ENCODE peak calls at places on chromosomes 12 and 14, in nine cellular contexts. Z is DMS53; H is pancreas; S is erythroblast; F is H1; W is activated naive CD4-positive, alpha-beta T cell treated with anti-CD3 and anti-CD28 coated beads, Interleukin-2, amount 10 ng/mL, durations not matched to agents 7 days and 5 days; V is H54; Q is hypothalamus; J is NCI-H1092 treated with DMSO at 0.1 percent for 48 hours. E is an unnamed sample.

GRCh38 chr14:106872619-106873446 is 1346.5 kb downstream of the TMEM121 start:
- DNase-seq in Z (peak; percentile 97), H (peak; percentile 89), S (peak; percentile 40), F (peak; percentile 48), W (peak; percentile 88), V (no peak), Q (no peak), J (peak; percentile 60), E (peak; percentile 67)

GRCh38 chr12:84463756-84464495 is 448.7 kb downstream of the SLC6A15 start:
- DNase-seq in Z (no peak), H (no peak), S (no peak), F (no peak), W (no peak), V (no peak), Q (no peak), J (no peak), E (no peak)

GRCh38 chr12:86376052-86376451 is 119.9 kb upstream of the MGAT4C start:
- DNase-seq in Z (peak; percentile 65), H (no peak), S (no peak), F (no peak), W (no peak), V (no peak), Q (no peak), J (no peak), E (no peak)

GRCh38 chr12:122886851-122887816 is 8.8 kb downstream of the VPS37B start:
- DNase-seq in Z (peak; percentile 62), H (no peak), S (peak; percentile 78), F (no peak), W (peak; percentile 66), V (peak; percentile 77), Q (no peak), J (no peak), E (peak; percentile 66)

GRCh38 chr14:94884616-94885230 is 114.8 kb upstream of the GSC start:
- DNase-seq in Z (no peak), H (no peak), S (no peak), F (no peak), W (no peak), V (no peak), Q (no peak), J (no peak), E (no peak)

GRCh38 chr12:71958993-71959588 is 20.4 kb downstream of the TPH2 start:
- DNase-seq in Z (peak; percentile 76), H (no peak), S (no peak), F (no peak), W (no peak), V (no peak), Q (no peak), J (peak; percentile 37), E (no peak)

GRCh38 chr12:54420766-54421144 is 1.7 kb upstream of the ITGA5 start:
- DNase-seq in Z (no peak), H (no peak), S (no peak), F (no peak), W (no peak), V (no peak), Q (no peak), J (no peak), E (no peak)

GRCh38 chr14:74936151-74936550 is 13.1 kb upstream of the RPS6KL1 start:
- DNase-seq in Z (no peak), H (no peak), S (no peak), F (no peak), W (no peak), V (no peak), Q (no peak), J (no peak), E (no peak)

GRCh38 chr12:92718483-92718985 is 15.7 kb downstream of the PLEKHG7 start:
- DNase-seq in Z (no peak), H (no peak), S (no peak), F (no peak), W (no peak), V (no peak), Q (no peak), J (no peak), E (no peak)

GRCh38 chr12:88206636-88207035 is 64.5 kb downstream of the TMTC3 start:
- DNase-seq in Z (no peak), H (no peak), S (no peak), F (no peak), W (no peak), V (no peak), Q (no peak), J (no peak), E (no peak)

GRCh38 chr12:54384591-54385041 is at the start of gene ZNF385A:
- DNase-seq in Z (no peak), H (no peak), S (no peak), F (no peak), W (no peak), V (no peak), Q (no peak), J (no peak), E (no peak)

GRCh38 chr12:57239587-57240068 is 10.1 kb downstream of the SHMT2 start:
- DNase-seq in Z (peak; percentile 83), H (no peak), S (no peak), F (no peak), W (no peak), V (no peak), Q (no peak), J (peak; percentile 47), E (no peak)

GRCh38 chr12:3228587-3228986 is 151.4 kb downstream of the TSPAN9 start:
- DNase-seq in Z (no peak), H (no peak), S (no peak), F (no peak), W (no peak), V (no peak), Q (no peak), J (no peak), E (no peak)

GRCh38 chr14:93011650-93012317 is 88.8 kb downstream of the CHGA start:
- DNase-seq in Z (no peak), H (no peak), S (peak; percentile 5), F (no peak), W (no peak), V (no peak), Q (no peak), J (peak; percentile 72), E (no peak)

GRCh38 chr14:55170526-55170925 is 20.9 kb downstream of the DLGAP5 start:
- DNase-seq in Z (no peak), H (no peak), S (no peak), F (no peak), W (no peak), V (no peak), Q (no peak), J (no peak), E (no peak)

GRCh38 chr12:130960787-130961186 is 7.1 kb downstream of the ADGRD1 start:
- DNase-seq in Z (no peak), H (no peak), S (no peak), F (no peak), W (no peak), V (no peak), Q (no peak), J (no peak), E (no peak)

GRCh38 chr14:45651906-45652305 is 398.9 kb upstream of the MIS18BP1 start:
- DNase-seq in Z (no peak), H (no peak), S (no peak), F (no peak), W (no peak), V (no peak), Q (no peak), J (no peak), E (no peak)

GRCh38 chr14:73477618-73478266 is 13.0 kb upstream of the RIOX1 start:
- DNase-seq in Z (no peak), H (no peak), S (no peak), F (no peak), W (no peak), V (no peak), Q (no peak), J (no peak), E (no peak)

GRCh38 chr12:53985900-53986685 is 1.1 kb downstream of the HOXC10 start:
- DNase-seq in Z (no peak), H (no peak), S (no peak), F (no peak), W (no peak), V (no peak), Q (no peak), J (no peak), E (no peak)

GRCh38 chr14:58414845-58415244 is 12.5 kb downstream of the TIMM9 start:
- DNase-seq in Z (peak; percentile 12), H (no peak), S (peak; percentile 69), F (no peak), W (no peak), V (no peak), Q (no peak), J (no peak), E (no peak)

GRCh38 chr14:50061664-50062437 is 54.5 kb downstream of the VCPKMT start:
- DNase-seq in Z (peak; percentile 28), H (no peak), S (peak; percentile 33), F (no peak), W (peak; percentile 88), V (peak; percentile 30), Q (no peak), J (no peak), E (peak; percentile 53)

GRCh38 chr14:82488473-82488872 is 954.8 kb upstream of the SEL1L start:
- DNase-seq in Z (peak; percentile 64), H (peak; percentile 33), S (no peak), F (no peak), W (no peak), V (no peak), Q (no peak), J (no peak), E (no peak)

GRCh38 chr12:110578522-110579238 is 4.4 kb downstream of the PPTC7 start:
- DNase-seq in Z (no peak), H (no peak), S (no peak), F (no peak), W (no peak), V (no peak), Q (no peak), J (no peak), E (no peak)

GRCh38 chr12:68809190-68810026 is 1.4 kb downstream of the MDM2 start:
- DNase-seq in Z (no peak), H (no peak), S (peak; percentile 41), F (no peak), W (no peak), V (no peak), Q (no peak), J (no peak), E (no peak)

GRCh38 chr14:32724864-32725550 is 213.7 kb upstream of the NPAS3 start:
- DNase-seq in Z (peak; percentile 1), H (no peak), S (no peak), F (no peak), W (no peak), V (peak; percentile 28), Q (no peak), J (no peak), E (no peak)

GRCh38 chr12:104769207-104769606 is 188.9 kb downstream of the SLC41A2 start:
- DNase-seq in Z (no peak), H (no peak), S (no peak), F (peak; percentile 41), W (no peak), V (no peak), Q (no peak), J (no peak), E (no peak)

GRCh38 chr12:92363295-92364146 is 217.9 kb upstream of the BTG1 start:
- DNase-seq in Z (no peak), H (no peak), S (no peak), F (no peak), W (peak; percentile 65), V (no peak), Q (peak; percentile 6), J (no peak), E (no peak)

GRCh38 chr12:65300679-65301349 is 22.3 kb downstream of the MSRB3 start:
- DNase-seq in Z (peak; percentile 79), H (no peak), S (peak; percentile 17), F (no peak), W (no peak), V (no peak), Q (no peak), J (no peak), E (no peak)

GRCh38 chr12:51593539-51593938 is 2.5 kb downstream of the SCN8A start:
- DNase-seq in Z (peak; percentile 31), H (no peak), S (peak; percentile 37), F (no peak), W (peak; percentile 66), V (no peak), Q (no peak), J (no peak), E (peak; percentile 15)

GRCh38 chr12:53575502-53576264 is 50.5 kb downstream of the ATF7 start:
- DNase-seq in Z (no peak), H (no peak), S (peak; percentile 46), F (no peak), W (no peak), V (peak; percentile 28), Q (no peak), J (no peak), E (no peak)

GRCh38 chr12:96136720-96137378 is 57.3 kb upstream of the ELK3 start:
- DNase-seq in Z (no peak), H (no peak), S (no peak), F (no peak), W (no peak), V (no peak), Q (no peak), J (no peak), E (no peak)

E was measured in PC-9.